ENCODE peak calls at places on chromosomes 16 and 17, in seven cellular contexts. Y is AG10803; V is cardiac fibroblast; I is stimulated activated CD4-positive, alpha-beta T cell treated with anti-CD3 and anti-CD28 coated beads, Interleukin-2, amount 100 ng/mL, for 24 hours; G is retinal pigment epithelial cell; L is Ammon's horn; B is HEK293T. A is an unnamed sample.

GRCh38 chr17:40828454-40829039 is 6.1 kb upstream of the KRT10 start:
- DNase-seq in Y (no peak), V (peak), I (no peak), G (no peak), L (no peak), B (no peak), A (no peak)

GRCh38 chr17:74244128-74244527 is 29.9 kb upstream of the DNAI2 start:
- DNase-seq in Y (no peak), V (no peak), I (no peak), G (no peak), L (no peak), B (no peak), A (no peak)

GRCh38 chr17:55660171-55660886 is 62.3 kb downstream of the TMEM100 start:
- DNase-seq in Y (peak), V (peak), I (no peak), G (no peak), L (no peak), B (no peak), A (no peak)

GRCh38 chr16:69890114-69890890 is 60.8 kb upstream of the CLEC18A start:
- DNase-seq in Y (peak), V (peak), I (no peak), G (peak), L (peak), B (peak), A (no peak)

GRCh38 chr17:82418001-82418986 is at the start of the genes HEXD and OGFOD3:
- DNase-seq in Y (peak), V (peak), I (peak), G (no peak), L (peak), B (peak), A (peak)

GRCh38 chr16:11038777-11039176 is 94.4 kb downstream of the CLEC16A start:
- DNase-seq in Y (no peak), V (no peak), I (no peak), G (no peak), L (no peak), B (no peak), A (no peak)

GRCh38 chr17:42617956-42618431 is 8.5 kb downstream of the TUBG1 start:
- DNase-seq in Y (no peak), V (no peak), I (no peak), G (no peak), L (no peak), B (no peak), A (no peak)

GRCh38 chr17:55433629-55434422 is 12.2 kb upstream of the MMD start:
- DNase-seq in Y (peak), V (peak), I (no peak), G (peak), L (no peak), B (no peak), A (peak)

GRCh38 chr16:67177743-67178699 is 5.7 kb downstream of the MATCAP1 start:
- DNase-seq in Y (peak), V (peak), I (peak), G (no peak), L (peak), B (peak), A (no peak)

GRCh38 chr16:28534542-28535373 is 4.0 kb downstream of the NUPR1 start:
- DNase-seq in Y (peak), V (peak), I (no peak), G (no peak), L (no peak), B (no peak), A (peak)

GRCh38 chr17:76275382-76276068 is 10.4 kb downstream of the UBALD2 start:
- DNase-seq in Y (no peak), V (no peak), I (no peak), G (no peak), L (no peak), B (no peak), A (no peak)

GRCh38 chr17:74961657-74962360 is 10.8 kb downstream of the HID1 start:
- DNase-seq in Y (peak), V (peak), I (peak), G (no peak), L (peak), B (peak), A (peak)

GRCh38 chr17:16872836-16873653 is 98.9 kb downstream of the TNFRSF13B start:
- DNase-seq in Y (no peak), V (peak), I (peak), G (no peak), L (no peak), B (peak), A (no peak)

GRCh38 chr17:28982191-28982793 is 23.5 kb downstream of the SEZ6 start:
- DNase-seq in Y (no peak), V (peak), I (peak), G (no peak), L (no peak), B (no peak), A (no peak)

GRCh38 chr17:31540602-31541307 is 149.3 kb downstream of the RAB11FIP4 start:
- DNase-seq in Y (no peak), V (no peak), I (no peak), G (no peak), L (no peak), B (no peak), A (no peak)

A was measured in fibroblast of the conjunctiva.